ENCODE peak calls at places on chromosome 13, in eight cellular contexts. One of them, this sample, is unnamed.

GRCh38 chr13:109626386-109627171 is 159.8 kb downstream of the IRS2 start:
- DNase-seq in astrocyte of the cerebellum: no peak
- DNase-seq in T follicular helper cell: no peak
- DNase-seq in activated naive CD4-positive, alpha-beta T cell: no peak
- DNase-seq in fibroblast of pulmonary artery: no peak
- DNase-seq in CD8-positive, alpha-beta T cell: no peak
- DNase-seq in stimulated activated CD8-positive, alpha-beta memory T cell treated with anti-CD3 and anti-CD28 coated beads, Interleukin-12 subunit alpha, Interleukin-12 subunit beta, amount 100 ng/mL, for 4 hours: no peak
- DNase-seq in Daoy: no peak
- DNase-seq in this sample: peak; percentile 60

GRCh38 chr13:70630247-70630646 is 522.0 kb upstream of the KLHL1 start:
- DNase-seq in astrocyte of the cerebellum: no peak
- DNase-seq in T follicular helper cell: no peak
- DNase-seq in activated naive CD4-positive, alpha-beta T cell: no peak
- DNase-seq in fibroblast of pulmonary artery: no peak
- DNase-seq in CD8-positive, alpha-beta T cell: no peak
- DNase-seq in stimulated activated CD8-positive, alpha-beta memory T cell treated with anti-CD3 and anti-CD28 coated beads, Interleukin-12 subunit alpha, Interleukin-12 subunit beta, amount 100 ng/mL, for 4 hours: no peak
- DNase-seq in Daoy: no peak
- DNase-seq in this sample: no peak

GRCh38 chr13:45490068-45490467 is 25.3 kb downstream of the COG3 start:
- DNase-seq in astrocyte of the cerebellum: no peak
- DNase-seq in T follicular helper cell: no peak
- DNase-seq in activated naive CD4-positive, alpha-beta T cell: no peak
- DNase-seq in fibroblast of pulmonary artery: no peak
- DNase-seq in CD8-positive, alpha-beta T cell: no peak
- DNase-seq in stimulated activated CD8-positive, alpha-beta memory T cell treated with anti-CD3 and anti-CD28 coated beads, Interleukin-12 subunit alpha, Interleukin-12 subunit beta, amount 100 ng/mL, for 4 hours: no peak
- DNase-seq in Daoy: no peak
- DNase-seq in this sample: no peak

GRCh38 chr13:25292301-25292700 is 5.0 kb upstream of the MTMR6 start:
- DNase-seq in astrocyte of the cerebellum: no peak
- DNase-seq in T follicular helper cell: peak; percentile 10
- DNase-seq in activated naive CD4-positive, alpha-beta T cell: no peak
- DNase-seq in fibroblast of pulmonary artery: no peak
- DNase-seq in CD8-positive, alpha-beta T cell: no peak
- DNase-seq in stimulated activated CD8-positive, alpha-beta memory T cell treated with anti-CD3 and anti-CD28 coated beads, Interleukin-12 subunit alpha, Interleukin-12 subunit beta, amount 100 ng/mL, for 4 hours: no peak
- DNase-seq in Daoy: no peak
- DNase-seq in this sample: no peak

GRCh38 chr13:111922086-111922485 is 144.9 kb upstream of the SOX1 start:
- DNase-seq in astrocyte of the cerebellum: no peak
- DNase-seq in T follicular helper cell: no peak
- DNase-seq in activated naive CD4-positive, alpha-beta T cell: no peak
- DNase-seq in fibroblast of pulmonary artery: no peak
- DNase-seq in CD8-positive, alpha-beta T cell: no peak
- DNase-seq in stimulated activated CD8-positive, alpha-beta memory T cell treated with anti-CD3 and anti-CD28 coated beads, Interleukin-12 subunit alpha, Interleukin-12 subunit beta, amount 100 ng/mL, for 4 hours: no peak
- DNase-seq in Daoy: no peak
- DNase-seq in this sample: no peak

GRCh38 chr13:102584423-102584822 is 12.4 kb upstream of the TPP2 start:
- DNase-seq in astrocyte of the cerebellum: no peak
- DNase-seq in T follicular helper cell: no peak
- DNase-seq in activated naive CD4-positive, alpha-beta T cell: no peak
- DNase-seq in fibroblast of pulmonary artery: no peak
- DNase-seq in CD8-positive, alpha-beta T cell: no peak
- DNase-seq in stimulated activated CD8-positive, alpha-beta memory T cell treated with anti-CD3 and anti-CD28 coated beads, Interleukin-12 subunit alpha, Interleukin-12 subunit beta, amount 100 ng/mL, for 4 hours: no peak
- DNase-seq in Daoy: no peak
- DNase-seq in this sample: no peak

GRCh38 chr13:98918771-98919170 is 59.1 kb downstream of the DOCK9 start:
- DNase-seq in astrocyte of the cerebellum: no peak
- DNase-seq in T follicular helper cell: no peak
- DNase-seq in activated naive CD4-positive, alpha-beta T cell: no peak
- DNase-seq in fibroblast of pulmonary artery: no peak
- DNase-seq in CD8-positive, alpha-beta T cell: no peak
- DNase-seq in stimulated activated CD8-positive, alpha-beta memory T cell treated with anti-CD3 and anti-CD28 coated beads, Interleukin-12 subunit alpha, Interleukin-12 subunit beta, amount 100 ng/mL, for 4 hours: no peak
- DNase-seq in Daoy: no peak
- DNase-seq in this sample: peak; percentile 55

GRCh38 chr13:20161275-20161950 is 561 bp upstream of the GJA3 start:
- DNase-seq in astrocyte of the cerebellum: no peak
- DNase-seq in T follicular helper cell: peak; percentile 20
- DNase-seq in activated naive CD4-positive, alpha-beta T cell: no peak
- DNase-seq in fibroblast of pulmonary artery: no peak
- DNase-seq in CD8-positive, alpha-beta T cell: peak; percentile 38
- DNase-seq in stimulated activated CD8-positive, alpha-beta memory T cell treated with anti-CD3 and anti-CD28 coated beads, Interleukin-12 subunit alpha, Interleukin-12 subunit beta, amount 100 ng/mL, for 4 hours: peak; percentile 50
- DNase-seq in Daoy: no peak
- DNase-seq in this sample: no peak

GRCh38 chr13:97423300-97424045 is 10.5 kb upstream of the RAP2A start:
- DNase-seq in astrocyte of the cerebellum: no peak
- DNase-seq in T follicular helper cell: no peak
- DNase-seq in activated naive CD4-positive, alpha-beta T cell: no peak
- DNase-seq in fibroblast of pulmonary artery: peak; percentile 25
- DNase-seq in CD8-positive, alpha-beta T cell: no peak
- DNase-seq in stimulated activated CD8-positive, alpha-beta memory T cell treated with anti-CD3 and anti-CD28 coated beads, Interleukin-12 subunit alpha, Interleukin-12 subunit beta, amount 100 ng/mL, for 4 hours: no peak
- DNase-seq in Daoy: no peak
- DNase-seq in this sample: no peak

GRCh38 chr13:94228781-94229180 is 250.7 kb downstream of the DCT start:
- DNase-seq in astrocyte of the cerebellum: no peak
- DNase-seq in T follicular helper cell: no peak
- DNase-seq in activated naive CD4-positive, alpha-beta T cell: no peak
- DNase-seq in fibroblast of pulmonary artery: peak; percentile 59
- DNase-seq in CD8-positive, alpha-beta T cell: no peak
- DNase-seq in stimulated activated CD8-positive, alpha-beta memory T cell treated with anti-CD3 and anti-CD28 coated beads, Interleukin-12 subunit alpha, Interleukin-12 subunit beta, amount 100 ng/mL, for 4 hours: no peak
- DNase-seq in Daoy: no peak
- DNase-seq in this sample: no peak

GRCh38 chr13:20495087-20496023 is 30.3 kb downstream of the CRYL1 start:
- DNase-seq in astrocyte of the cerebellum: peak; percentile 42
- DNase-seq in T follicular helper cell: peak; percentile 53
- DNase-seq in activated naive CD4-positive, alpha-beta T cell: peak; percentile 5
- DNase-seq in fibroblast of pulmonary artery: peak; percentile 84
- DNase-seq in CD8-positive, alpha-beta T cell: peak; percentile 43
- DNase-seq in stimulated activated CD8-positive, alpha-beta memory T cell treated with anti-CD3 and anti-CD28 coated beads, Interleukin-12 subunit alpha, Interleukin-12 subunit beta, amount 100 ng/mL, for 4 hours: no peak
- DNase-seq in Daoy: peak; percentile 35
- DNase-seq in this sample: no peak

This sample was measured in SJSA1.